ENCODE peak calls at places on chromosomes 3 and 15, in ten cellular contexts. L, H, N, G, I, M, X, K, D and P are unnamed samples.

GRCh38 chr3:14772533-14773138 is 46.1 kb upstream of the FGD5 start:
- DNase-seq in D (no peak), H (no peak), X (no peak), K (no peak), L (no peak), M (no peak), N (no peak), G (no peak), I (no peak), P (no peak)

GRCh38 chr3:160038862-160039562 is 50.4 kb downstream of the IL12A start:
- DNase-seq in D (no peak), I (peak; percentile 15), L (no peak), G (peak; percentile 21), X (no peak), H (no peak), K (no peak), M (no peak), N (no peak), P (peak; percentile 91)

GRCh38 chr3:11637901-11638668 is 5.6 kb downstream of the VGLL4 start:
- DNase-seq in D (no peak), M (no peak), X (no peak), N (no peak), L (no peak), I (peak; percentile 70), K (no peak), H (no peak), G (no peak), P (no peak)

GRCh38 chr3:94413721-94414106 is 350.9 kb downstream of the NSUN3 start:
- DNase-seq in X (no peak), K (no peak), M (no peak), L (no peak), D (no peak), G (peak; percentile 23), H (no peak), N (no peak), I (peak; percentile 55), P (no peak)

GRCh38 chr3:124886168-124887051 is 755 bp downstream of the ITGB5 start:
- DNase-seq in N (peak; percentile 6), H (no peak), D (peak; percentile 14), G (peak; percentile 77), M (no peak), I (peak; percentile 54), K (no peak), L (peak; percentile 20), X (peak; percentile 2), P (peak; percentile 67)

GRCh38 chr3:28077566-28077965 is 163.9 kb upstream of the CMC1 start:
- DNase-seq in M (no peak), K (no peak), I (peak; percentile 69), H (no peak), L (no peak), N (no peak), D (no peak), X (no peak), G (peak; percentile 7), P (peak; percentile 3)

GRCh38 chr3:194967126-194968117 is 281.7 kb downstream of the FAM43A start:
- DNase-seq in G (no peak), H (no peak), M (no peak), K (no peak), X (peak; percentile 11), L (no peak), I (peak; percentile 16), N (no peak), D (no peak), P (no peak)

GRCh38 chr15:76863123-76863522 is 42.0 kb downstream of the SCAPER start:
- DNase-seq in K (no peak), I (no peak), X (no peak), L (no peak), G (no peak), D (no peak), H (no peak), N (no peak), M (no peak), P (no peak)

GRCh38 chr3:138875096-138875753 is 40.5 kb upstream of the PIK3CB start:
- DNase-seq in D (no peak), H (peak; percentile 18), K (no peak), M (no peak), X (no peak), I (no peak), L (no peak), N (no peak), G (no peak), P (no peak)

GRCh38 chr15:40823572-40824343 is 4.8 kb downstream of the PPP1R14D start:
- DNase-seq in K (peak; percentile 42), I (no peak), H (no peak), G (no peak), X (no peak), M (peak; percentile 67), D (no peak), L (no peak), N (no peak), P (no peak)

GRCh38 chr3:43316783-43317460 is 30.6 kb downstream of the SNRK start:
- DNase-seq in M (no peak), I (no peak), N (no peak), D (no peak), K (no peak), X (no peak), H (no peak), G (no peak), L (no peak), P (no peak)

GRCh38 chr15:100890850-100891249 is 11.2 kb downstream of the ALDH1A3 start:
- DNase-seq in K (no peak), X (peak; percentile 88), M (no peak), D (no peak), I (no peak), H (no peak), L (no peak), G (no peak), N (no peak), P (no peak)

GRCh38 chr15:67832031-67832551 is 6.8 kb downstream of the SKOR1 start:
- DNase-seq in M (peak; percentile 7), G (no peak), H (no peak), I (peak; percentile 51), D (no peak), L (no peak), X (no peak), N (no peak), K (no peak), P (no peak)

GRCh38 chr15:73900129-73900712 is 26.0 kb upstream of the LOXL1 start:
- DNase-seq in K (no peak), N (no peak), X (no peak), G (no peak), H (peak; percentile 68), L (no peak), D (no peak), M (no peak), I (no peak), P (no peak)

GRCh38 chr3:153595186-153595815 is 433.3 kb downstream of the RAP2B start:
- DNase-seq in I (peak; percentile 69), K (no peak), D (no peak), L (no peak), H (no peak), G (peak; percentile 15), X (no peak), M (peak; percentile 55), N (no peak), P (no peak)

GRCh38 chr3:172542089-172542488 is 18.9 kb upstream of the TNFSF10 start:
- DNase-seq in G (no peak), K (no peak), L (no peak), X (no peak), H (no peak), D (no peak), I (no peak), M (no peak), N (no peak), P (no peak)

GRCh38 chr15:64112904-64113303 is 17.1 kb downstream of the SNX1 start:
- DNase-seq in K (no peak), D (no peak), N (no peak), G (peak; percentile 20), M (peak; percentile 70), X (no peak), I (peak; percentile 64), H (no peak), L (no peak), P (no peak)

GRCh38 chr3:184361532-184361931 is at the start of the genes CLCN2 and POLR2H:
- DNase-seq in G (peak; percentile 82), M (peak; percentile 41), D (peak; percentile 28), K (no peak), N (no peak), I (peak; percentile 71), H (peak; percentile 91), X (peak; percentile 40), L (peak; percentile 43), P (peak; percentile 68)

GRCh38 chr15:61115679-61116078 is 113.4 kb downstream of the RORA start:
- DNase-seq in X (no peak), G (no peak), I (no peak), M (no peak), D (no peak), L (no peak), H (no peak), K (no peak), N (no peak), P (no peak)

GRCh38 chr3:46579756-46580286 is 13.7 kb upstream of the LRRC2 start:
- DNase-seq in M (no peak), D (no peak), G (no peak), N (no peak), K (no peak), L (no peak), X (no peak), I (no peak), H (no peak), P (peak; percentile 82)

GRCh38 chr3:43181202-43181910 is 75.5 kb upstream of the POMGNT2 start:
- DNase-seq in M (no peak), L (peak; percentile 28), D (peak; percentile 25), G (no peak), X (no peak), H (no peak), K (no peak), N (no peak), I (no peak), P (no peak)

GRCh38 chr3:56971816-56972215 is 88.6 kb upstream of the SPATA12 start:
- DNase-seq in L (no peak), G (no peak), I (no peak), N (no peak), D (no peak), H (no peak), M (no peak), K (no peak), X (no peak), P (no peak)

GRCh38 chr3:195905970-195906864 is 2.1 kb downstream of the TNK2 start:
- DNase-seq in X (no peak), D (no peak), M (peak; percentile 7), I (no peak), H (no peak), K (peak; percentile 65), N (peak; percentile 14), G (peak; percentile 55), L (no peak), P (no peak)

GRCh38 chr3:58144478-58145142 is 66.2 kb downstream of the DNASE1L3 start:
- DNase-seq in D (no peak), I (no peak), G (no peak), H (peak; percentile 8), K (peak; percentile 10), L (no peak), M (no peak), N (no peak), X (no peak), P (no peak)

GRCh38 chr3:184261270-184262165 is at the start of gene CAMK2N2:
- DNase-seq in K (peak; percentile 86), N (no peak), M (peak; percentile 73), I (peak; percentile 69), X (peak; percentile 92), D (no peak), L (peak; percentile 49), G (peak; percentile 89), H (peak; percentile 93), P (peak; percentile 22)

GRCh38 chr15:56369234-56369633 is 4.0 kb downstream of the TEX9 start:
- DNase-seq in N (no peak), M (no peak), X (no peak), D (no peak), L (no peak), K (no peak), H (no peak), G (no peak), I (no peak), P (peak; percentile 1)